ENCODE peak calls at places on chromosomes 6 and 20, in seven cellular contexts. O is endothelial cell of umbilical vein, V is psoas muscle, I is neural progenitor cell, N is suprapubic skin, D is coronary artery, Z is HCT116. P is an unnamed sample.

GRCh38 chr20:16129411-16129810 is 443.8 kb downstream of the KIF16B start:
- DNase-seq in O (no peak), V (no peak), I (no peak), N (no peak), D (no peak), Z (no peak), P (no peak)

GRCh38 chr6:156589281-156589680 is 187.9 kb upstream of the ARID1B start:
- DNase-seq in O (no peak), V (no peak), I (no peak), N (no peak), D (no peak), Z (no peak), P (no peak)

GRCh38 chr20:24761220-24762065 is 187.6 kb upstream of the CST7 start:
- DNase-seq in O (no peak), V (no peak), I (no peak), N (peak), D (peak), Z (no peak), P (no peak)

GRCh38 chr20:50304501-50304856 is 113.8 kb downstream of the CEBPB start:
- DNase-seq in O (no peak), V (peak), I (no peak), N (no peak), D (peak), Z (no peak), P (no peak)

GRCh38 chr6:69601132-69601531 is 195.7 kb downstream of the LMBRD1 start:
- DNase-seq in O (no peak), V (no peak), I (no peak), N (no peak), D (no peak), Z (no peak), P (no peak)

GRCh38 chr6:37864250-37864649 is 44.7 kb downstream of the ZFAND3 start:
- DNase-seq in O (no peak), V (no peak), I (no peak), N (no peak), D (no peak), Z (no peak), P (no peak)

GRCh38 chr6:7998103-7998725 is 66.0 kb downstream of the BLOC1S5 start:
- DNase-seq in O (no peak), V (no peak), I (no peak), N (no peak), D (no peak), Z (no peak), P (peak)

GRCh38 chr6:159214281-159214680 is 45.1 kb downstream of the FNDC1 start:
- DNase-seq in O (no peak), V (no peak), I (no peak), N (no peak), D (no peak), Z (no peak), P (no peak)

GRCh38 chr6:168349718-168350117 is 30.1 kb upstream of the DACT2 start:
- DNase-seq in O (no peak), V (no peak), I (no peak), N (no peak), D (no peak), Z (no peak), P (no peak)

GRCh38 chr6:52499026-52499425 is 77.8 kb downstream of the TRAM2 start:
- DNase-seq in O (no peak), V (no peak), I (peak), N (no peak), D (no peak), Z (no peak), P (peak)

GRCh38 chr20:8457978-8458377 is 325.9 kb downstream of the PLCB1 start:
- DNase-seq in O (no peak), V (no peak), I (no peak), N (no peak), D (no peak), Z (no peak), P (no peak)

GRCh38 chr6:84976516-84977420 is 212.4 kb upstream of the TBX18 start:
- DNase-seq in O (peak), V (no peak), I (no peak), N (no peak), D (no peak), Z (no peak), P (no peak)

GRCh38 chr20:33084722-33085121 is 5.3 kb downstream of the BPIFB4 start:
- DNase-seq in O (no peak), V (no peak), I (no peak), N (no peak), D (no peak), Z (no peak), P (no peak)

GRCh38 chr6:25946631-25947030 is 16.0 kb upstream of the TRIM38 start:
- DNase-seq in O (no peak), V (no peak), I (no peak), N (no peak), D (no peak), Z (no peak), P (no peak)

GRCh38 chr6:43878823-43879495 is 108.9 kb downstream of the VEGFA start:
- DNase-seq in O (no peak), V (no peak), I (peak), N (no peak), D (no peak), Z (no peak), P (no peak)

GRCh38 chr6:104943781-104944180 is 13.1 kb upstream of the LIN28B start:
- DNase-seq in O (peak), V (no peak), I (peak), N (no peak), D (no peak), Z (peak), P (no peak)

GRCh38 chr6:42390228-42390934 is 61.3 kb downstream of the TRERF1 start:
- DNase-seq in O (no peak), V (no peak), I (no peak), N (peak), D (peak), Z (no peak), P (no peak)

GRCh38 chr6:6654599-6655575 is 66.4 kb downstream of the LY86 start:
- DNase-seq in O (peak), V (no peak), I (no peak), N (no peak), D (no peak), Z (no peak), P (no peak)

GRCh38 chr20:40991181-40991889 is 37.3 kb upstream of the TOP1 start:
- DNase-seq in O (peak), V (no peak), I (no peak), N (peak), D (no peak), Z (no peak), P (no peak)

GRCh38 chr6:149393002-149393679 is 6.9 kb upstream of the SUMO4 start:
- DNase-seq in O (no peak), V (no peak), I (no peak), N (no peak), D (no peak), Z (no peak), P (no peak)

GRCh38 chr6:82246802-82247633 is 526 bp downstream of the IBTK start:
- DNase-seq in O (peak), V (peak), I (peak), N (peak), D (no peak), Z (peak), P (no peak)

GRCh38 chr20:41630846-41631245 is 12.7 kb upstream of the CHD6 start:
- DNase-seq in O (no peak), V (no peak), I (no peak), N (no peak), D (no peak), Z (no peak), P (no peak)

GRCh38 chr6:46052479-46052878 is 36.8 kb upstream of the CLIC5 start:
- DNase-seq in O (no peak), V (no peak), I (no peak), N (no peak), D (no peak), Z (no peak), P (no peak)

GRCh38 chr20:23856736-23857135 is 22.8 kb downstream of the CST5 start:
- DNase-seq in O (no peak), V (no peak), I (no peak), N (no peak), D (no peak), Z (no peak), P (peak)

GRCh38 chr6:70394518-70395300 is 18.6 kb upstream of the FAM135A start:
- DNase-seq in O (no peak), V (no peak), I (no peak), N (no peak), D (no peak), Z (no peak), P (no peak)

GRCh38 chr6:108895591-108895990 is 47.4 kb downstream of the ARMC2 start:
- DNase-seq in O (no peak), V (no peak), I (no peak), N (no peak), D (no peak), Z (no peak), P (no peak)

GRCh38 chr20:51174536-51174935 is 151.6 kb upstream of the KCNG1 start:
- DNase-seq in O (no peak), V (no peak), I (no peak), N (no peak), D (peak), Z (no peak), P (no peak)

GRCh38 chr6:149403534-149403933 is 3.5 kb downstream of the SUMO4 start:
- DNase-seq in O (no peak), V (no peak), I (no peak), N (no peak), D (no peak), Z (no peak), P (peak)

GRCh38 chr6:7559651-7560385 is 18.3 kb downstream of the DSP start:
- DNase-seq in O (no peak), V (no peak), I (no peak), N (no peak), D (no peak), Z (no peak), P (peak)

GRCh38 chr6:11202513-11203305 is 29.8 kb downstream of the NEDD9 start:
- DNase-seq in O (peak), V (no peak), I (peak), N (no peak), D (no peak), Z (no peak), P (no peak)

GRCh38 chr6:15697895-15698294 is 35.1 kb upstream of the DTNBP1 start:
- DNase-seq in O (no peak), V (no peak), I (no peak), N (no peak), D (no peak), Z (no peak), P (no peak)

GRCh38 chr20:16930656-16931055 is 182.5 kb downstream of the OTOR start:
- DNase-seq in O (no peak), V (no peak), I (peak), N (no peak), D (no peak), Z (no peak), P (no peak)

GRCh38 chr6:153727910-153728309 is 311.1 kb upstream of the OPRM1 start:
- DNase-seq in O (no peak), V (no peak), I (no peak), N (no peak), D (no peak), Z (no peak), P (peak)

GRCh38 chr6:150666071-150666470 is 66.4 kb downstream of the PLEKHG1 start:
- DNase-seq in O (no peak), V (no peak), I (no peak), N (no peak), D (no peak), Z (no peak), P (no peak)

GRCh38 chr20:63519765-63520593 is 586 bp upstream of the PPDPF start:
- DNase-seq in O (peak), V (no peak), I (peak), N (peak), D (peak), Z (no peak), P (peak)
- TF ChIP-seq CTCF in O (no peak), V (peak), I (peak), N (no peak), D (no peak), Z (peak), P (peak)

GRCh38 chr6:5190467-5190866 is 70.3 kb downstream of the LYRM4 start:
- DNase-seq in O (peak), V (no peak), I (no peak), N (no peak), D (no peak), Z (no peak), P (peak)
- H3K27ac ChIP-seq in O (peak), V (no peak), I (no peak), N (no peak), D (no peak), Z (no peak), P (no peak)

GRCh38 chr20:45111285-45111684 is 3.7 kb downstream of the WFDC5 start:
- DNase-seq in O (no peak), V (no peak), I (no peak), N (no peak), D (no peak), Z (no peak), P (no peak)

GRCh38 chr20:45110301-45110700 is 4.7 kb downstream of the WFDC5 start:
- DNase-seq in O (no peak), V (no peak), I (no peak), N (no peak), D (no peak), Z (no peak), P (no peak)

GRCh38 chr20:45113865-45114264 is 1.1 kb downstream of the WFDC5 start:
- DNase-seq in O (no peak), V (no peak), I (no peak), N (no peak), D (no peak), Z (no peak), P (no peak)

GRCh38 chr20:45109634-45110033 is 5.3 kb downstream of the WFDC5 start:
- DNase-seq in O (no peak), V (no peak), I (no peak), N (no peak), D (no peak), Z (no peak), P (no peak)

GRCh38 chr20:45111799-45112471 is 3.0 kb downstream of the WFDC5 start:
- DNase-seq in O (peak), V (no peak), I (peak), N (no peak), D (no peak), Z (no peak), P (no peak)
- TF ChIP-seq CTCF in O (peak), V (peak), I (peak), N (no peak), D (peak), Z (peak), P (peak)

GRCh38 chr6:134299236-134299635 is 18.7 kb downstream of the SGK1 start:
- DNase-seq in O (peak), V (no peak), I (no peak), N (no peak), D (no peak), Z (no peak), P (peak)
- H3K27ac ChIP-seq in O (peak), V (no peak), I (no peak), N (peak), D (no peak), Z (no peak), P (no peak)

DNA sequence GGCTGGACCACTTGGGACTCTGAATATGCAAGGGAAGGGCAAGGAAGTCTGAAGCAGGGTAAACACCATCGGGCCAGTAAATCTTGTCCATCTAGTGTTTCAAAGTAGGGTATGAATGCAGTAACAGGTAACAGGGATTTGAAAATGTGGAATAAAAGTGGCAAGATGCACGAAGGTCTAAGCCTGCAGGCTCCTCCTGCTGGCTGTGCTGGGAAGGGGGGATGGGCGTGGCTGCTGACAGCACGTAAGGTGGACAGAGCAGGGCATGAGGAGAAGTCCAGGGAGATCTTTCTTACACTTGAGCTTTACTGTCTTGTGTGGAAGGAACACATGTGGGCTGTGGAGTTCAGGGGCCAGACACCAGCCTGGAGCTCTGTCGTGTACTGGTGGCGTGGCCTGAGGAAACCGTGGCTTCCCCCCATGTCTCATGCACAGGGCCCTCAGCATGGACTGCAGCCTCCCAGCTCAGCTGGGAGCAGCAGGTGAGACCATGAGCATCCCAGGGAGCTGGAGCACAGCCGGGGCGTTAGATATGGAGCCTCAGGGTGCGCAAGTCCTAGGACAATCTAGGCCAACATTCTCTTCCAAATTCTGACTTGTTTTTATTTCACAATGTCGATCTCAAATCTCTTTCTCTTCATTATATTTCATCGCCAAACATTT is 84.5 kb downstream of the SLC22A23 start:
- DNase-seq in O (no peak), V (no peak), I (peak), N (no peak), D (no peak), Z (no peak), P (no peak)
- TF ChIP-seq CTCF in O (no peak), V (no peak), I (peak), N (no peak), D (no peak), Z (peak), P (peak)

DNA sequence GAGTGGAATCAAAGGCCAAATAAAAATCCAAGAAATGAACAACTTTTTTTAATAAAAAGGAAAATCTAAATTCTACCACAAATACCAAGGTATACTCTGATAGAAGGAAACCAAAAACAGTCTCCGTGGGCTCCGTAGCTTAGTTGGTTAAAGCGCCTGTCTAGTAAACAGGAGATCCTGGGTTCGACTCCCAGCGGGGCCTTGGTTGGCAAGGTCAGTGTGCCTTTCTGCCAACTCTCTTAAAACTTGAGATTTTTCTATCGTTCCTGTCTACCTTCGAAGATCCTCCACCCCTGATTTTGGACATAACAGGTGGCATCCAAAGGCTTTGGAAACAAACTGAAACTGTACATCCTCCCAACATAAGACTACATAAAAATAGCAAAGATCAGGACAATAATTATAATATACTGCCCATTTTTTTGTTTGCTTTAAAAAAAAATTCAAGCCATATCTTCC is 197.9 kb downstream of the TRIM27 start:
- DNase-seq in O (no peak), V (no peak), I (no peak), N (no peak), D (no peak), Z (no peak), P (peak)
- H3K27ac ChIP-seq in O (no peak), V (no peak), I (no peak), N (no peak), D (no peak), Z (no peak), P (no peak)

GRCh38 chr20:297098-297924 is at the start of gene ZCCHC3:
- DNase-seq in O (peak), V (peak), I (peak), N (peak), D (peak), Z (peak), P (peak)
- TF ChIP-seq CTCF in O (no peak), V (peak), I (peak), N (no peak), D (no peak), Z (no peak), P (peak)

GRCh38 chr20:62238569-62239277 is 402 bp downstream of the OSBPL2 start:
- DNase-seq in O (peak), V (no peak), I (peak), N (no peak), D (no peak), Z (no peak), P (no peak)
- H3K27ac ChIP-seq in O (no peak), V (peak), I (no peak), N (peak), D (peak), Z (peak), P (no peak)

DNA sequence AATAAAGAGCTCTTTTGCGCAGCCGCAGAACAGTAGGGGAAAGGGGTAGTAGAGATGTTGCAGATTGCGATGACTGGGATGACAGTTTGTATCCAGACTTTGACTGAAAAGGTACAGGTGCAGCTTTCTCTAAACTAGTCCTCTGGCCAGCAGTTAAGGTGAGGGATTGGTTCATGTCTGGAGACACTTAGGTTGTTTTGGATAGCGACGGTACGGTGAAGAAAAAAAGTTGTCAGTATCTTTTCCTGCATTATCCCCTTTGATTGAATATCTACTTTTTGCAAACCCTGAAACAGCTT is 537 bp downstream of the PRR3 start:
- DNase-seq in O (no peak), V (no peak), I (no peak), N (no peak), D (no peak), Z (peak), P (no peak)
- TF ChIP-seq CTCF in O (no peak), V (no peak), I (no peak), N (no peak), D (no peak), Z (no peak), P (no peak)

DNA sequence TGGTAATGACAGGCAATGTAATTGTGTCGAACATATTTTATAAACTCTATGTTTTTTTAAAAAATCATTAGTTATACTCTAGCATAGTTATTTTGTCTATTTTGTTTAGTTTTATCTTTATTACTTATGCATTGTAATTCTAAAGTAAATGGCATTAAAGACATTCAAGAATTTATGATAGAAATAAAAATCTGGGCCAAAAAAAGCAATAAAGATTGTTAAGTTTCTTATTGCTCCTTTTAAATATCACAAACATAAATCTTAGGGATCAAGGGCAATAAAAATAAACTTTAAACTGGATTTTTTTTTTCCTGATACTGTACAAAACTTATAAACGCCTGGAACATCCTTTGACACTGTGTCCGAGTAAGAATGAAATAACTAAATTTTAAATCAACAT is 931.5 kb upstream of the EYS start:
- DNase-seq in O (no peak), V (no peak), I (no peak), N (no peak), D (no peak), Z (no peak), P (no peak)
- H3K27ac ChIP-seq in O (no peak), V (no peak), I (no peak), N (no peak), D (no peak), Z (no peak), P (no peak)

P was measured in foreskin keratinocyte.